ENCODE peak calls at places on chromosomes 6 and 20, in ten cellular contexts. One of them, this sample, is unnamed.

GRCh38 chr20:2133318-2134183 is 31.9 kb downstream of the STK35 start:
- DNase-seq in NCI-H1092: no peak
- DNase-seq in stimulated activated CD8-positive, alpha-beta memory T cell treated with anti-CD3 and anti-CD28 coated beads, Interleukin-4, amount 100 ng/mL, for 24 hours: no peak
- DNase-seq in HTR-8/SVneo: no peak
- DNase-seq in neuronal stem cell: peak
- DNase-seq in activated T-cell treated with anti-CD3 and anti-CD28 coated beads for 1 hour: no peak
- DNase-seq in mucosa of gallbladder: no peak
- DNase-seq in endothelial cell: no peak
- DNase-seq in activated CD4-positive, alpha-beta T cell treated with anti-CD3 and anti-CD28 coated beads, Interleukin-2, amount 10 ng/mL, durations not matched to agents 24 days and 14 days: no peak
- DNase-seq in HEK293T: no peak
- DNase-seq in this sample: no peak

GRCh38 chr6:71258078-71258866 is 30.3 kb upstream of the OGFRL1 start:
- DNase-seq in mucosa of gallbladder: no peak
- DNase-seq in neuronal stem cell: no peak
- DNase-seq in HEK293T: no peak
- DNase-seq in activated T-cell treated with anti-CD3 and anti-CD28 coated beads for 1 hour: no peak
- DNase-seq in stimulated activated CD8-positive, alpha-beta memory T cell treated with anti-CD3 and anti-CD28 coated beads, Interleukin-4, amount 100 ng/mL, for 24 hours: no peak
- DNase-seq in activated CD4-positive, alpha-beta T cell treated with anti-CD3 and anti-CD28 coated beads, Interleukin-2, amount 10 ng/mL, durations not matched to agents 24 days and 14 days: no peak
- DNase-seq in endothelial cell: no peak
- DNase-seq in HTR-8/SVneo: no peak
- DNase-seq in NCI-H1092: no peak
- DNase-seq in this sample: no peak

GRCh38 chr20:61780066-61780465 is 285.6 kb downstream of the TAF4 start:
- DNase-seq in activated T-cell treated with anti-CD3 and anti-CD28 coated beads for 1 hour: no peak
- DNase-seq in endothelial cell: no peak
- DNase-seq in NCI-H1092: no peak
- DNase-seq in activated CD4-positive, alpha-beta T cell treated with anti-CD3 and anti-CD28 coated beads, Interleukin-2, amount 10 ng/mL, durations not matched to agents 24 days and 14 days: no peak
- DNase-seq in mucosa of gallbladder: no peak
- DNase-seq in HTR-8/SVneo: no peak
- DNase-seq in stimulated activated CD8-positive, alpha-beta memory T cell treated with anti-CD3 and anti-CD28 coated beads, Interleukin-4, amount 100 ng/mL, for 24 hours: no peak
- DNase-seq in neuronal stem cell: no peak
- DNase-seq in HEK293T: no peak
- DNase-seq in this sample: no peak

GRCh38 chr6:30821862-30822784 is 62.2 kb upstream of the DDR1 start:
- DNase-seq in HTR-8/SVneo: no peak
- DNase-seq in activated T-cell treated with anti-CD3 and anti-CD28 coated beads for 1 hour: no peak
- DNase-seq in activated CD4-positive, alpha-beta T cell treated with anti-CD3 and anti-CD28 coated beads, Interleukin-2, amount 10 ng/mL, durations not matched to agents 24 days and 14 days: peak
- DNase-seq in stimulated activated CD8-positive, alpha-beta memory T cell treated with anti-CD3 and anti-CD28 coated beads, Interleukin-4, amount 100 ng/mL, for 24 hours: no peak
- DNase-seq in HEK293T: no peak
- DNase-seq in NCI-H1092: no peak
- DNase-seq in mucosa of gallbladder: no peak
- DNase-seq in neuronal stem cell: no peak
- DNase-seq in endothelial cell: no peak
- DNase-seq in this sample: peak

GRCh38 chr6:143027058-143027457 is 33.6 kb upstream of the AIG1 start:
- DNase-seq in activated CD4-positive, alpha-beta T cell treated with anti-CD3 and anti-CD28 coated beads, Interleukin-2, amount 10 ng/mL, durations not matched to agents 24 days and 14 days: peak
- DNase-seq in neuronal stem cell: peak
- DNase-seq in NCI-H1092: no peak
- DNase-seq in HEK293T: peak
- DNase-seq in HTR-8/SVneo: peak
- DNase-seq in stimulated activated CD8-positive, alpha-beta memory T cell treated with anti-CD3 and anti-CD28 coated beads, Interleukin-4, amount 100 ng/mL, for 24 hours: peak
- DNase-seq in mucosa of gallbladder: peak
- DNase-seq in endothelial cell: peak
- DNase-seq in activated T-cell treated with anti-CD3 and anti-CD28 coated beads for 1 hour: peak
- DNase-seq in this sample: peak

GRCh38 chr6:148954934-148955915 is 208.4 kb downstream of the UST start:
- DNase-seq in HTR-8/SVneo: no peak
- DNase-seq in activated T-cell treated with anti-CD3 and anti-CD28 coated beads for 1 hour: no peak
- DNase-seq in NCI-H1092: peak
- DNase-seq in stimulated activated CD8-positive, alpha-beta memory T cell treated with anti-CD3 and anti-CD28 coated beads, Interleukin-4, amount 100 ng/mL, for 24 hours: no peak
- DNase-seq in activated CD4-positive, alpha-beta T cell treated with anti-CD3 and anti-CD28 coated beads, Interleukin-2, amount 10 ng/mL, durations not matched to agents 24 days and 14 days: no peak
- DNase-seq in neuronal stem cell: no peak
- DNase-seq in HEK293T: no peak
- DNase-seq in mucosa of gallbladder: no peak
- DNase-seq in endothelial cell: no peak
- DNase-seq in this sample: no peak

GRCh38 chr6:83767033-83767432 is 58.1 kb upstream of the SNAP91 start:
- DNase-seq in stimulated activated CD8-positive, alpha-beta memory T cell treated with anti-CD3 and anti-CD28 coated beads, Interleukin-4, amount 100 ng/mL, for 24 hours: no peak
- DNase-seq in activated CD4-positive, alpha-beta T cell treated with anti-CD3 and anti-CD28 coated beads, Interleukin-2, amount 10 ng/mL, durations not matched to agents 24 days and 14 days: no peak
- DNase-seq in HTR-8/SVneo: no peak
- DNase-seq in neuronal stem cell: no peak
- DNase-seq in NCI-H1092: no peak
- DNase-seq in endothelial cell: no peak
- DNase-seq in activated T-cell treated with anti-CD3 and anti-CD28 coated beads for 1 hour: no peak
- DNase-seq in HEK293T: no peak
- DNase-seq in mucosa of gallbladder: no peak
- DNase-seq in this sample: no peak

GRCh38 chr6:14661696-14662095 is 544.1 kb downstream of the CD83 start:
- DNase-seq in activated CD4-positive, alpha-beta T cell treated with anti-CD3 and anti-CD28 coated beads, Interleukin-2, amount 10 ng/mL, durations not matched to agents 24 days and 14 days: no peak
- DNase-seq in endothelial cell: no peak
- DNase-seq in NCI-H1092: no peak
- DNase-seq in HTR-8/SVneo: no peak
- DNase-seq in HEK293T: no peak
- DNase-seq in neuronal stem cell: no peak
- DNase-seq in stimulated activated CD8-positive, alpha-beta memory T cell treated with anti-CD3 and anti-CD28 coated beads, Interleukin-4, amount 100 ng/mL, for 24 hours: no peak
- DNase-seq in activated T-cell treated with anti-CD3 and anti-CD28 coated beads for 1 hour: no peak
- DNase-seq in mucosa of gallbladder: no peak
- DNase-seq in this sample: no peak

GRCh38 chr20:3318226-3318884 is 79.4 kb upstream of the SLC4A11 start:
- DNase-seq in mucosa of gallbladder: no peak
- DNase-seq in NCI-H1092: no peak
- DNase-seq in endothelial cell: no peak
- DNase-seq in HEK293T: no peak
- DNase-seq in activated CD4-positive, alpha-beta T cell treated with anti-CD3 and anti-CD28 coated beads, Interleukin-2, amount 10 ng/mL, durations not matched to agents 24 days and 14 days: no peak
- DNase-seq in stimulated activated CD8-positive, alpha-beta memory T cell treated with anti-CD3 and anti-CD28 coated beads, Interleukin-4, amount 100 ng/mL, for 24 hours: no peak
- DNase-seq in neuronal stem cell: no peak
- DNase-seq in HTR-8/SVneo: no peak
- DNase-seq in activated T-cell treated with anti-CD3 and anti-CD28 coated beads for 1 hour: no peak
- DNase-seq in this sample: no peak

GRCh38 chr6:133033263-133033662 is 207.9 kb upstream of the EYA4 start:
- DNase-seq in endothelial cell: no peak
- DNase-seq in NCI-H1092: no peak
- DNase-seq in HEK293T: no peak
- DNase-seq in activated T-cell treated with anti-CD3 and anti-CD28 coated beads for 1 hour: no peak
- DNase-seq in neuronal stem cell: no peak
- DNase-seq in mucosa of gallbladder: no peak
- DNase-seq in HTR-8/SVneo: no peak
- DNase-seq in activated CD4-positive, alpha-beta T cell treated with anti-CD3 and anti-CD28 coated beads, Interleukin-2, amount 10 ng/mL, durations not matched to agents 24 days and 14 days: peak
- DNase-seq in stimulated activated CD8-positive, alpha-beta memory T cell treated with anti-CD3 and anti-CD28 coated beads, Interleukin-4, amount 100 ng/mL, for 24 hours: no peak
- DNase-seq in this sample: no peak

GRCh38 chr6:42352856-42353564 is 98.7 kb downstream of the TRERF1 start:
- DNase-seq in endothelial cell: no peak
- DNase-seq in NCI-H1092: no peak
- DNase-seq in HTR-8/SVneo: peak
- DNase-seq in HEK293T: no peak
- DNase-seq in neuronal stem cell: no peak
- DNase-seq in activated T-cell treated with anti-CD3 and anti-CD28 coated beads for 1 hour: no peak
- DNase-seq in stimulated activated CD8-positive, alpha-beta memory T cell treated with anti-CD3 and anti-CD28 coated beads, Interleukin-4, amount 100 ng/mL, for 24 hours: no peak
- DNase-seq in mucosa of gallbladder: no peak
- DNase-seq in activated CD4-positive, alpha-beta T cell treated with anti-CD3 and anti-CD28 coated beads, Interleukin-2, amount 10 ng/mL, durations not matched to agents 24 days and 14 days: no peak
- DNase-seq in this sample: no peak

GRCh38 chr6:27668442-27669275 is 195.8 kb upstream of the ZNF184 start:
- DNase-seq in stimulated activated CD8-positive, alpha-beta memory T cell treated with anti-CD3 and anti-CD28 coated beads, Interleukin-4, amount 100 ng/mL, for 24 hours: peak
- DNase-seq in NCI-H1092: no peak
- DNase-seq in HEK293T: peak
- DNase-seq in HTR-8/SVneo: no peak
- DNase-seq in activated T-cell treated with anti-CD3 and anti-CD28 coated beads for 1 hour: no peak
- DNase-seq in mucosa of gallbladder: no peak
- DNase-seq in neuronal stem cell: no peak
- DNase-seq in endothelial cell: peak
- DNase-seq in activated CD4-positive, alpha-beta T cell treated with anti-CD3 and anti-CD28 coated beads, Interleukin-2, amount 10 ng/mL, durations not matched to agents 24 days and 14 days: peak
- DNase-seq in this sample: peak

GRCh38 chr6:33469661-33470060 is 15.3 kb downstream of the ZBTB9 start:
- DNase-seq in endothelial cell: no peak
- DNase-seq in mucosa of gallbladder: no peak
- DNase-seq in activated CD4-positive, alpha-beta T cell treated with anti-CD3 and anti-CD28 coated beads, Interleukin-2, amount 10 ng/mL, durations not matched to agents 24 days and 14 days: no peak
- DNase-seq in stimulated activated CD8-positive, alpha-beta memory T cell treated with anti-CD3 and anti-CD28 coated beads, Interleukin-4, amount 100 ng/mL, for 24 hours: no peak
- DNase-seq in NCI-H1092: no peak
- DNase-seq in neuronal stem cell: no peak
- DNase-seq in HTR-8/SVneo: no peak
- DNase-seq in HEK293T: no peak
- DNase-seq in activated T-cell treated with anti-CD3 and anti-CD28 coated beads for 1 hour: no peak
- DNase-seq in this sample: no peak

GRCh38 chr20:24761220-24762065 is 187.6 kb upstream of the CST7 start:
- DNase-seq in activated T-cell treated with anti-CD3 and anti-CD28 coated beads for 1 hour: no peak
- DNase-seq in neuronal stem cell: no peak
- DNase-seq in NCI-H1092: no peak
- DNase-seq in activated CD4-positive, alpha-beta T cell treated with anti-CD3 and anti-CD28 coated beads, Interleukin-2, amount 10 ng/mL, durations not matched to agents 24 days and 14 days: no peak
- DNase-seq in HTR-8/SVneo: no peak
- DNase-seq in endothelial cell: no peak
- DNase-seq in stimulated activated CD8-positive, alpha-beta memory T cell treated with anti-CD3 and anti-CD28 coated beads, Interleukin-4, amount 100 ng/mL, for 24 hours: no peak
- DNase-seq in mucosa of gallbladder: no peak
- DNase-seq in HEK293T: no peak
- DNase-seq in this sample: no peak

GRCh38 chr6:39684790-39685485 is 40.3 kb downstream of the KIF6 start:
- DNase-seq in stimulated activated CD8-positive, alpha-beta memory T cell treated with anti-CD3 and anti-CD28 coated beads, Interleukin-4, amount 100 ng/mL, for 24 hours: no peak
- DNase-seq in NCI-H1092: no peak
- DNase-seq in neuronal stem cell: no peak
- DNase-seq in mucosa of gallbladder: peak
- DNase-seq in activated T-cell treated with anti-CD3 and anti-CD28 coated beads for 1 hour: no peak
- DNase-seq in HTR-8/SVneo: no peak
- DNase-seq in activated CD4-positive, alpha-beta T cell treated with anti-CD3 and anti-CD28 coated beads, Interleukin-2, amount 10 ng/mL, durations not matched to agents 24 days and 14 days: no peak
- DNase-seq in HEK293T: no peak
- DNase-seq in endothelial cell: no peak
- DNase-seq in this sample: no peak

GRCh38 chr6:122476131-122476530 is 4.5 kb upstream of the SERINC1 start:
- DNase-seq in activated T-cell treated with anti-CD3 and anti-CD28 coated beads for 1 hour: no peak
- DNase-seq in mucosa of gallbladder: no peak
- DNase-seq in activated CD4-positive, alpha-beta T cell treated with anti-CD3 and anti-CD28 coated beads, Interleukin-2, amount 10 ng/mL, durations not matched to agents 24 days and 14 days: no peak
- DNase-seq in HTR-8/SVneo: peak
- DNase-seq in neuronal stem cell: no peak
- DNase-seq in stimulated activated CD8-positive, alpha-beta memory T cell treated with anti-CD3 and anti-CD28 coated beads, Interleukin-4, amount 100 ng/mL, for 24 hours: no peak
- DNase-seq in NCI-H1092: no peak
- DNase-seq in HEK293T: peak
- DNase-seq in endothelial cell: no peak
- DNase-seq in this sample: peak

GRCh38 chr20:23050847-23051627 is 1.6 kb upstream of the THBD start:
- DNase-seq in HEK293T: peak
- DNase-seq in stimulated activated CD8-positive, alpha-beta memory T cell treated with anti-CD3 and anti-CD28 coated beads, Interleukin-4, amount 100 ng/mL, for 24 hours: no peak
- DNase-seq in NCI-H1092: no peak
- DNase-seq in mucosa of gallbladder: peak
- DNase-seq in neuronal stem cell: peak
- DNase-seq in activated T-cell treated with anti-CD3 and anti-CD28 coated beads for 1 hour: no peak
- DNase-seq in activated CD4-positive, alpha-beta T cell treated with anti-CD3 and anti-CD28 coated beads, Interleukin-2, amount 10 ng/mL, durations not matched to agents 24 days and 14 days: peak
- DNase-seq in HTR-8/SVneo: peak
- DNase-seq in endothelial cell: peak
- DNase-seq in this sample: no peak

GRCh38 chr6:104625536-104625935 is 234.2 kb downstream of the HACE1 start:
- DNase-seq in neuronal stem cell: no peak
- DNase-seq in mucosa of gallbladder: no peak
- DNase-seq in HEK293T: no peak
- DNase-seq in activated T-cell treated with anti-CD3 and anti-CD28 coated beads for 1 hour: no peak
- DNase-seq in NCI-H1092: no peak
- DNase-seq in HTR-8/SVneo: peak
- DNase-seq in endothelial cell: no peak
- DNase-seq in activated CD4-positive, alpha-beta T cell treated with anti-CD3 and anti-CD28 coated beads, Interleukin-2, amount 10 ng/mL, durations not matched to agents 24 days and 14 days: no peak
- DNase-seq in stimulated activated CD8-positive, alpha-beta memory T cell treated with anti-CD3 and anti-CD28 coated beads, Interleukin-4, amount 100 ng/mL, for 24 hours: no peak
- DNase-seq in this sample: peak

GRCh38 chr20:43774754-43775153 is 48.0 kb upstream of the GTSF1L start:
- DNase-seq in activated CD4-positive, alpha-beta T cell treated with anti-CD3 and anti-CD28 coated beads, Interleukin-2, amount 10 ng/mL, durations not matched to agents 24 days and 14 days: no peak
- DNase-seq in activated T-cell treated with anti-CD3 and anti-CD28 coated beads for 1 hour: no peak
- DNase-seq in neuronal stem cell: no peak
- DNase-seq in mucosa of gallbladder: no peak
- DNase-seq in HTR-8/SVneo: no peak
- DNase-seq in NCI-H1092: no peak
- DNase-seq in endothelial cell: no peak
- DNase-seq in HEK293T: no peak
- DNase-seq in stimulated activated CD8-positive, alpha-beta memory T cell treated with anti-CD3 and anti-CD28 coated beads, Interleukin-4, amount 100 ng/mL, for 24 hours: no peak
- DNase-seq in this sample: no peak

GRCh38 chr6:25014806-25015560 is 79.2 kb upstream of the RIPOR2 start:
- DNase-seq in activated CD4-positive, alpha-beta T cell treated with anti-CD3 and anti-CD28 coated beads, Interleukin-2, amount 10 ng/mL, durations not matched to agents 24 days and 14 days: peak
- DNase-seq in HTR-8/SVneo: no peak
- DNase-seq in HEK293T: no peak
- DNase-seq in NCI-H1092: peak
- DNase-seq in endothelial cell: peak
- DNase-seq in stimulated activated CD8-positive, alpha-beta memory T cell treated with anti-CD3 and anti-CD28 coated beads, Interleukin-4, amount 100 ng/mL, for 24 hours: no peak
- DNase-seq in mucosa of gallbladder: no peak
- DNase-seq in activated T-cell treated with anti-CD3 and anti-CD28 coated beads for 1 hour: peak
- DNase-seq in neuronal stem cell: no peak
- DNase-seq in this sample: no peak

GRCh38 chr20:22905667-22906066 is 129.4 kb upstream of the SSTR4 start:
- DNase-seq in neuronal stem cell: no peak
- DNase-seq in NCI-H1092: no peak
- DNase-seq in HTR-8/SVneo: no peak
- DNase-seq in activated T-cell treated with anti-CD3 and anti-CD28 coated beads for 1 hour: no peak
- DNase-seq in endothelial cell: no peak
- DNase-seq in stimulated activated CD8-positive, alpha-beta memory T cell treated with anti-CD3 and anti-CD28 coated beads, Interleukin-4, amount 100 ng/mL, for 24 hours: no peak
- DNase-seq in HEK293T: no peak
- DNase-seq in mucosa of gallbladder: peak
- DNase-seq in activated CD4-positive, alpha-beta T cell treated with anti-CD3 and anti-CD28 coated beads, Interleukin-2, amount 10 ng/mL, durations not matched to agents 24 days and 14 days: peak
- DNase-seq in this sample: peak

GRCh38 chr6:151632415-151632987 is 138.7 kb downstream of the CCDC170 start:
- DNase-seq in activated T-cell treated with anti-CD3 and anti-CD28 coated beads for 1 hour: no peak
- DNase-seq in neuronal stem cell: no peak
- DNase-seq in stimulated activated CD8-positive, alpha-beta memory T cell treated with anti-CD3 and anti-CD28 coated beads, Interleukin-4, amount 100 ng/mL, for 24 hours: no peak
- DNase-seq in activated CD4-positive, alpha-beta T cell treated with anti-CD3 and anti-CD28 coated beads, Interleukin-2, amount 10 ng/mL, durations not matched to agents 24 days and 14 days: no peak
- DNase-seq in HTR-8/SVneo: no peak
- DNase-seq in NCI-H1092: no peak
- DNase-seq in HEK293T: no peak
- DNase-seq in endothelial cell: no peak
- DNase-seq in mucosa of gallbladder: no peak
- DNase-seq in this sample: no peak

GRCh38 chr6:27288136-27289044 is 23.7 kb downstream of the POM121L2 start:
- DNase-seq in neuronal stem cell: no peak
- DNase-seq in mucosa of gallbladder: no peak
- DNase-seq in activated T-cell treated with anti-CD3 and anti-CD28 coated beads for 1 hour: no peak
- DNase-seq in HEK293T: peak
- DNase-seq in endothelial cell: peak
- DNase-seq in activated CD4-positive, alpha-beta T cell treated with anti-CD3 and anti-CD28 coated beads, Interleukin-2, amount 10 ng/mL, durations not matched to agents 24 days and 14 days: no peak
- DNase-seq in NCI-H1092: no peak
- DNase-seq in HTR-8/SVneo: peak
- DNase-seq in stimulated activated CD8-positive, alpha-beta memory T cell treated with anti-CD3 and anti-CD28 coated beads, Interleukin-4, amount 100 ng/mL, for 24 hours: no peak
- DNase-seq in this sample: no peak

GRCh38 chr6:17483391-17484016 is 90.1 kb downstream of the CAP2 start:
- DNase-seq in HTR-8/SVneo: no peak
- DNase-seq in neuronal stem cell: no peak
- DNase-seq in HEK293T: no peak
- DNase-seq in NCI-H1092: no peak
- DNase-seq in activated T-cell treated with anti-CD3 and anti-CD28 coated beads for 1 hour: no peak
- DNase-seq in mucosa of gallbladder: no peak
- DNase-seq in activated CD4-positive, alpha-beta T cell treated with anti-CD3 and anti-CD28 coated beads, Interleukin-2, amount 10 ng/mL, durations not matched to agents 24 days and 14 days: no peak
- DNase-seq in stimulated activated CD8-positive, alpha-beta memory T cell treated with anti-CD3 and anti-CD28 coated beads, Interleukin-4, amount 100 ng/mL, for 24 hours: no peak
- DNase-seq in endothelial cell: no peak
- DNase-seq in this sample: no peak

GRCh38 chr6:135144678-135145508 is 36.2 kb upstream of the MYB start:
- DNase-seq in stimulated activated CD8-positive, alpha-beta memory T cell treated with anti-CD3 and anti-CD28 coated beads, Interleukin-4, amount 100 ng/mL, for 24 hours: no peak
- DNase-seq in neuronal stem cell: no peak
- DNase-seq in HTR-8/SVneo: peak
- DNase-seq in HEK293T: peak
- DNase-seq in endothelial cell: peak
- DNase-seq in mucosa of gallbladder: no peak
- DNase-seq in activated T-cell treated with anti-CD3 and anti-CD28 coated beads for 1 hour: no peak
- DNase-seq in activated CD4-positive, alpha-beta T cell treated with anti-CD3 and anti-CD28 coated beads, Interleukin-2, amount 10 ng/mL, durations not matched to agents 24 days and 14 days: peak
- DNase-seq in NCI-H1092: no peak
- DNase-seq in this sample: peak

GRCh38 chr6:162055365-162055764 is 672.2 kb downstream of the PRKN start:
- DNase-seq in stimulated activated CD8-positive, alpha-beta memory T cell treated with anti-CD3 and anti-CD28 coated beads, Interleukin-4, amount 100 ng/mL, for 24 hours: no peak
- DNase-seq in activated T-cell treated with anti-CD3 and anti-CD28 coated beads for 1 hour: no peak
- DNase-seq in activated CD4-positive, alpha-beta T cell treated with anti-CD3 and anti-CD28 coated beads, Interleukin-2, amount 10 ng/mL, durations not matched to agents 24 days and 14 days: no peak
- DNase-seq in endothelial cell: no peak
- DNase-seq in NCI-H1092: no peak
- DNase-seq in HEK293T: no peak
- DNase-seq in HTR-8/SVneo: no peak
- DNase-seq in mucosa of gallbladder: no peak
- DNase-seq in neuronal stem cell: no peak
- DNase-seq in this sample: no peak